ENCODE peak calls at places on chromosomes 7 and 10, in four cellular contexts. I is cardiac muscle cell; X is CD8-positive, alpha-beta T cell; D is epithelial cell of prostate. Z is an unnamed sample.

GRCh38 chr7:75649462-75649861 is 89.3 kb downstream of the HIP1 start:
- DNase-seq in I (no peak), X (no peak), D (no peak), Z (no peak)

GRCh38 chr10:62266611-62267010 is 2.0 kb downstream of the RTKN2 start:
- DNase-seq in I (no peak), X (no peak), D (no peak), Z (no peak)

GRCh38 chr10:132138133-132138532 is 48.6 kb upstream of the DPYSL4 start:
- DNase-seq in I (no peak), X (no peak), D (no peak), Z (no peak)

GRCh38 chr7:82810558-82811259 is 352.0 kb downstream of the PCLO start:
- DNase-seq in I (peak), X (no peak), D (no peak), Z (no peak)

GRCh38 chr10:121553861-121554264 is 44.4 kb downstream of the FGFR2 start:
- DNase-seq in I (no peak), X (no peak), D (peak), Z (no peak)

GRCh38 chr10:69639291-69640195 is 9.5 kb downstream of the FAM241B start:
- DNase-seq in I (peak), X (peak), D (peak), Z (peak)

GRCh38 chr7:140719711-140720110 is 23.2 kb downstream of the NDUFB2 start:
- DNase-seq in I (no peak), X (no peak), D (no peak), Z (no peak)

GRCh38 chr10:133162178-133162909 is 2.3 kb downstream of the KNDC1 start:
- DNase-seq in I (no peak), X (no peak), D (no peak), Z (peak)

GRCh38 chr10:66880292-66880691 is 45.5 kb upstream of the LRRTM3 start:
- DNase-seq in I (no peak), X (no peak), D (no peak), Z (no peak)

GRCh38 chr7:140231779-140232491 is 55.2 kb upstream of the KDM7A start:
- DNase-seq in I (no peak), X (peak), D (no peak), Z (no peak)

GRCh38 chr10:89352039-89352597 is 24.3 kb downstream of the IFIT3 start:
- DNase-seq in I (peak), X (no peak), D (peak), Z (no peak)

GRCh38 chr10:7962592-7962991 is 91.9 kb upstream of the GATA3 start:
- DNase-seq in I (no peak), X (no peak), D (no peak), Z (no peak)

GRCh38 chr7:5776894-5777645 is 4.4 kb downstream of the RNF216 start:
- DNase-seq in I (no peak), X (no peak), D (no peak), Z (no peak)

GRCh38 chr7:121504478-121504877 is 108.4 kb upstream of the FAM3C start:
- DNase-seq in I (no peak), X (no peak), D (no peak), Z (no peak)

GRCh38 chr7:117755136-117755535 is 118.1 kb downstream of the CTTNBP2 start:
- DNase-seq in I (no peak), X (no peak), D (no peak), Z (no peak)

GRCh38 chr10:24466616-24466949 is 257.1 kb downstream of the ARHGAP21 start:
- DNase-seq in I (no peak), X (no peak), D (no peak), Z (no peak)

GRCh38 chr10:6195376-6195775 is 7.4 kb upstream of the PFKFB3 start:
- DNase-seq in I (no peak), X (no peak), D (no peak), Z (no peak)

GRCh38 chr7:5278781-5279180 is 4.0 kb upstream of the SLC29A4 start:
- DNase-seq in I (no peak), X (no peak), D (no peak), Z (no peak)

GRCh38 chr7:2886900-2887299 is 42.8 kb upstream of the GNA12 start:
- DNase-seq in I (peak), X (peak), D (peak), Z (no peak)

GRCh38 chr10:124578231-124579002 is 116.8 kb downstream of the LHPP start:
- DNase-seq in I (no peak), X (no peak), D (no peak), Z (no peak)

GRCh38 chr7:25790261-25790660 is 361.7 kb upstream of the NFE2L3 start:
- DNase-seq in I (no peak), X (no peak), D (no peak), Z (no peak)

GRCh38 chr7:128121731-128122576 is 90.7 kb upstream of the LRRC4 start:
- DNase-seq in I (no peak), X (no peak), D (no peak), Z (no peak)

GRCh38 chr10:130230611-130231010 is 94.4 kb downstream of the GLRX3 start:
- DNase-seq in I (no peak), X (no peak), D (no peak), Z (no peak)

GRCh38 chr10:105797234-105797890 is 1156.3 kb downstream of the SORCS3 start:
- DNase-seq in I (peak), X (no peak), D (no peak), Z (no peak)

GRCh38 chr10:10677479-10677878 is 340.2 kb upstream of the CELF2 start:
- DNase-seq in I (peak), X (no peak), D (peak), Z (peak)

GRCh38 chr7:123494193-123494796 is 40.1 kb downstream of the IQUB start:
- DNase-seq in I (peak), X (peak), D (no peak), Z (no peak)

GRCh38 chr7:90889210-90889609 is 293.1 kb downstream of the CDK14 start:
- DNase-seq in I (no peak), X (no peak), D (no peak), Z (no peak)

GRCh38 chr10:109306698-109307097 is 616.6 kb downstream of the XPNPEP1 start:
- DNase-seq in I (no peak), X (no peak), D (no peak), Z (no peak)

GRCh38 chr10:82968533-82968932 is 1093.5 kb downstream of the NRG3 start:
- DNase-seq in I (no peak), X (no peak), D (no peak), Z (no peak)

GRCh38 chr10:101767600-101767945 is 8.3 kb downstream of the FGF8 start:
- DNase-seq in I (no peak), X (no peak), D (no peak), Z (no peak)

GRCh38 chr7:73577627-73578341 is 595 bp downstream of the TBL2 start:
- DNase-seq in I (no peak), X (no peak), D (no peak), Z (no peak)

GRCh38 chr10:77899080-77899477 is 27.5 kb downstream of the DLG5 start:
- DNase-seq in I (no peak), X (no peak), D (peak), Z (no peak)

GRCh38 chr10:59708816-59709471 is 706 bp downstream of the SLC16A9 start:
- DNase-seq in I (peak), X (no peak), D (no peak), Z (no peak)

GRCh38 chr7:34673066-34673465 is 15.0 kb downstream of the NPSR1 start:
- DNase-seq in I (no peak), X (no peak), D (no peak), Z (no peak)

GRCh38 chr7:116315293-116315692 is 105.0 kb downstream of the TES start:
- DNase-seq in I (no peak), X (no peak), D (peak), Z (no peak)

GRCh38 chr10:13485623-13486022 is 43.2 kb downstream of the BEND7 start:
- DNase-seq in I (peak), X (no peak), D (no peak), Z (no peak)

GRCh38 chr7:231030-231857 is 38.9 kb downstream of the FAM20C start:
- DNase-seq in I (no peak), X (no peak), D (no peak), Z (no peak)

GRCh38 chr7:86282014-86282682 is 361.6 kb upstream of the GRM3 start:
- DNase-seq in I (no peak), X (no peak), D (no peak), Z (no peak)

GRCh38 chr7:148434181-148434769 is 156.3 kb upstream of the C7orf33 start:
- DNase-seq in I (no peak), X (no peak), D (peak), Z (no peak)

DNA sequence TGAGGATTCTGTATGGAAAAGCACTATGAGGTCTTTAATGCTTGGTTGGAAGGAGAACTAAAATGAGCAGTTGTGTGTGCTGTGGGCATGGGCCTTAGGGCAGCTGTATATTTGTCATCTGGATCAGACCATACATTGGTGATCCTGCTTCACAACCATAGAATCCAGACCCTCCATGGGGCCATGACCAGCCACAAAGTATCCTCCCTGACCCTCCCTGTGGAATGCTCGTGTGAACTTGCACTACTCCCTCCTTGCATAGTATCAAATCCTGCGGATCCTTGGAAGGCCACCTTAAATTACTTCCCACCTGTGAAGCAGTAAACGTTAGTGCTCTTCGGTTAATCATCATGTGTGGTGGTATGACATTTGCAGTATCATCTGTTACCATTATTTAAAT is 67.1 kb downstream of the BMPR1A start:
- DNase-seq in I (no peak), X (no peak), D (no peak), Z (no peak)
- H3K27ac ChIP-seq in I (peak), X (no peak), D (no peak), Z (no peak)

DNA sequence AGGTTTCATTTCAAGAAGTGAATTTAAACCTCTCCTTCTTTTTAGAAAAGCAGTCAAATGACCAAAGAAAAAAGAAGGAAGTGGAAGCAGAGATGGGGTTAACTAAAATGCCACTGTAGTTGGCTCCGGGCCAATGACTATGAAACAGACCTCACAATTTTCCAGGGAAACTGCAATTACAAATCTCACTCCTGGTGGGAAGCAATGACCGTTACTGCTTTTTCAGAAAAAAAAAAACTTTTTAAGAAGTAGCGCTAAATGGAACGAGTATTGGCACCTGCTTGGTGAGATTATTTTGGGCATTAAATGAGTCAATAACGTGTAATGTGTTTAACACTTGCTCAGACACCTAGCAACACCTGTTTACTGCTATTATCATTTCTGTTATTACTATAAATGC is 1.2 kb downstream of the SFRP4 start:
- DNase-seq in I (no peak), X (no peak), D (no peak), Z (no peak)
- H3K27ac ChIP-seq in I (no peak), X (no peak), D (no peak), Z (no peak)

GRCh38 chr7:157467496-157468212 is 130.8 kb downstream of the DNAJB6 start:
- DNase-seq in I (no peak), X (peak), D (no peak), Z (no peak)
- H3K27ac ChIP-seq in I (no peak), X (no peak), D (no peak), Z (no peak)

DNA sequence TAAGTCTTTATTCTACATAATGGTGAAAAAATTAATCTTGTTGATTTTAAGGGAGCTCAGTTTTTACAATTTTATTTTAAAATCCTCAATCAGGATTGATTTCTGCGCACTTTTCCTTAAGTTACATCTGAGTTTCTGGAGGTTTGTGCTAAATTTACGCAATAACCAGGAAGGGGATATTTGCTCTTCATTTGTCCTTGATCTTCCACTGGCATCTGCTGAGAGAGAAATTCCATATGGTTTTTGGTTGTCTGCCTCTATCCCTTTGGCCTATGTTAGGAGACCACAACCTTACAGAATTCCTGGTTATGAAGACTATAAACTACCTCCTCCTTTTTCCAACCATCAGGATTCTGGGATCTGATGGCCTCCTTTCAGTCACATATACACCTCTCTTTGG is 20.1 kb upstream of the CDK6 start:
- DNase-seq in I (no peak), X (no peak), D (no peak), Z (no peak)
- H3K27ac ChIP-seq in I (no peak), X (no peak), D (no peak), Z (no peak)

DNA sequence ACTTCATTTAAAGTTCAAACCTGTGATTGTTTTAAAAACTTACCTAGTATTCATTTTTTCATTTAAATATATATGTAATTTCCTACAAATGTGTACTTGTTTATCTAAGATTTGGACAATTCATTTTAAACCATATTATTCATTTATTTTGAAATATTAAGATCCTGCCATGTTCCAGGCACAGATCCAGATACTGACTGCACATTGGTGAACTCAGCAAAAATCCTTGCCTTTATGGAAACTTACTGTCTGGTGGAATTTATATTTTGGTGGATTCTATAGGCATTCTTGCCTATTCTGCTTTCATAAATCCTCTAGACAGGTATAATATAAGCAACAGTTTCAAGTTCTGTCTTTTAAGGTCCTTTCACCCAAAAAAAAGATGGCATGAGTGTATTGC is 48.3 kb upstream of the RPA3 start:
- DNase-seq in I (no peak), X (no peak), D (no peak), Z (no peak)
- H3K27ac ChIP-seq in I (no peak), X (no peak), D (no peak), Z (no peak)

DNA sequence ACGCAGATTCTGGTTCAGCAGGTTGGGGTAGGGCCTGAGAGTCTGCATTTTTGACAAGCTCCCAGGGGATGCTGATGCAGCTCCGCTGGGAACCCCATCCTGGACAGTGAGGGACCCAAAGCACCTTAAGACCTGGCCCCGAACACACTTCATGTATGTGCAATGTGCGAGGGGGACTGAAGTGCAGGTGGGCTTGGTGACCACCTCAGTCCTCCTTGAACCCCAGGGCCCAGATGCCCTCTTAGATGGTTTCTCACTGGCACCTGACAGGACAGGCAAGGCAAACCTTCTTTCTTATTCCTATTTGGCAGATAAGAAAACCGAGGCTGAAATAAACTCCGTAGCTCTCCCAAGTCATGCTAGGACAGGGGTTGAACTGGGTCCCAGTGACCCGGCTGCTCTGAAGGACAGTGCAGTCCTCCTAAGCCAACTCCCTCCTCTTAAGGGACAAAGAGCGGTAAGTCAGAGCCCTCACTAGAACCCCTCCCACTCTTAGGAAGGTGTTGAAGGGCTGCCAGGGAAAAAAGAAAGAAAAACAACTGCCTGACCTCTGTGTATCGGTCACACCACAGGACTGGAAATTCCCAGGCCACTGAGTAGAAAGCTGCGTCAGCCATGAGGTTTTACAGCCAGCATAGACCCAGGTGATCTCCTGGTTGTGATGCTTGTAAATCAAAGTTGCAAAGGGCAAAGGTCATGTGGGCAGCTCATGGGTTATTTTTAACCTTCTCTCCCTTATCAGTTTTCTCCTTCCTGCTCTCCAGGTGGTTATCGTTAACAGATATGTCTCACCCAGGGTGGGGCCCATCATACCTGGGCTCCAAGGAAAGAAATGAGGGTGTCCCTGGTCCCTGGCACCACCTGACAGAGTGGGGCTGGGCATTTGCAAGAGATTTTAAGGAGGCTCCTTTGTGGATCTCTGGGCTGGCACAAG is 90.9 kb upstream of the SMNDC1 start:
- DNase-seq in I (peak), X (no peak), D (peak), Z (no peak)
- H3K27ac ChIP-seq in I (peak), X (no peak), D (no peak), Z (no peak)

GRCh38 chr10:119143657-119144056 is 21.9 kb downstream of the SFXN4 start:
- DNase-seq in I (no peak), X (no peak), D (no peak), Z (no peak)

GRCh38 chr10:119138341-119139306 is 26.9 kb downstream of the SFXN4 start:
- DNase-seq in I (no peak), X (no peak), D (no peak), Z (no peak)

GRCh38 chr10:119136084-119136483 is 29.4 kb downstream of the SFXN4 start:
- DNase-seq in I (no peak), X (no peak), D (no peak), Z (no peak)

GRCh38 chr10:119139464-119140067 is 25.9 kb downstream of the SFXN4 start:
- DNase-seq in I (no peak), X (peak), D (no peak), Z (no peak)

DNA sequence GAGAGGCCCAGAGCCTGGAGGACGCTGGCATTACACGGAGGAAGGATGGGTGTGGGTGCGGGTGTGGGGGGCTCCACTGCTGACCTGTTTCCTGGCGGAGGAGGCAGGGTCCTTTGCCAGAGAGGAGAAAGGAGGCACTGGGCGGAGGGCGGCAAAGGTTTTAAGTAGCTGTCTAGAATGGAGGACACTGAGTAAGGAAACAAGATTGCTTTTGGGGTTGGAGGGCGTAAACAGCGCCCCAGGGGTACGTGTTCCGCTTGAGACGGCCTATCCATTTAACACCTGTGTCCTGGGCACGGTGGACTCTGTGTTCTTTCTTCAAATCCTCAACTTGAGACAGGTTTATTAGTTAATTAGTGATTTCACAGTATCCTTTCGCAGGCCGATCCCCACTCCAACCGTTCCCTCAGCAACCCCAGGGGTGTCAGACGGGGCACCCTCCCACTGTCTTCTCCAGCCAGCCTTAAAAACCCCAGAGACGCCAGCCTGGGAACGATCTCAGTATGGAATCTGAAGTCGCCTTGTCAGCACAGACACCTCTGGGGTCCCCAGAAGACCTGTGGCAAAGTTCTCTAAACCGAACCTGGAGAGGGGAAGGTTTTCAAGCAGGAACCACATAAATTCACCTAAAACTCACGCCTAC is 24.8 kb downstream of the SFXN4 start:
- DNase-seq in I (no peak), X (no peak), D (no peak), Z (no peak)
- H3K27ac ChIP-seq in I (no peak), X (no peak), D (no peak), Z (no peak)

DNA sequence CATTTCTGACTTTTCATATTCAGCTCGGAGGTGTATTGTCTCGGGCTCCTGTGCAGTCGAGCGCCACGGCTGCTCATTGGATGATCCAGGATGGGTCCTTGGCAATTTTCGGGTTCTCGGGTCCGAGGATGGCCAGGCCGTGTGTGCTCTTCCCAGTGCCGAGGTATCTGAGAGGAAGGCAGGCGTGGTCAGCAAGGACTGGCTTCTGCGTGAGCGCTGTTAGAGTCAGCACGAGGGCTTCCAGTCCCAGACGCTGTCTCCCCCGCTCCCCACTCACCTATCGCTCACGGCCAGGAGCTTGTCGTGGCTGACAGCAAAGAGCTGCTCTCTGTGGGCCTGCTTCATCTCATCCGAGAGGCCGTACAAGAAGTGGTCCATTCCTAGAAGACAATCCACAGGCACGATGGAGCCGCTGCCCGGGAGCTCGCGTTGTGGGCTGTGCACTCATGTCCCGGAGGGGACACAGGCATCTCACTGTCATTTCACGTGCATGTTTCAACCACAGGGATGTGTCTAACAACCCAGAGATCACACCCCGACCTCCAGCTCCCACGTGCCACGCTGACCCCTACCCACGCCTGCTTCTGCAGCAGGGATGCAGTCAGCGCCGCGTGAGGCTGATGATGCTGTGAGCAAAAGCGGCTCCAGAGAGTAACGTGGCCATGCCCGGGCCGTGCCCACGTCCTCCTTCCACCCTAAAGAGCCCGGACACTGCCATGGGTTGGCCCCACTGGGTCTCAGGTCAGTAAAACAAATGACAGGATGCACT is 34.4 kb downstream of the PITRM1 start:
- DNase-seq in I (no peak), X (no peak), D (no peak), Z (no peak)
- H3K27ac ChIP-seq in I (peak), X (no peak), D (no peak), Z (no peak)